ENCODE peak calls at places on chromosomes 3 and 15, in nine cellular contexts. N is uterus, H is H1, G is GM12891, Z is transverse colon, O is tibial nerve, B is HCT116, Q is ovary, S is stomach. V is an unnamed sample.

GRCh38 chr15:74307827-74308642 is 59.4 kb downstream of the CYP11A1 start:
- DNase-seq in N (peak; percentile 61), H (peak; percentile 74), G (peak; percentile 69), Z (peak; percentile 45), O (peak; percentile 49), B (peak; percentile 49), Q (peak; percentile 63), S (peak; percentile 59), V (peak; percentile 43)

GRCh38 chr15:40787344-40787841 is 17.6 kb downstream of the C15orf62 start:
- DNase-seq in N (no peak), H (no peak), G (no peak), Z (peak; percentile 85), O (no peak), B (peak; percentile 96), Q (no peak), S (peak; percentile 88), V (peak; percentile 71)

GRCh38 chr3:125326957-125327356 is 48.2 kb downstream of the ZNF148 start:
- DNase-seq in N (no peak), H (no peak), G (no peak), Z (no peak), O (no peak), B (no peak), Q (no peak), S (no peak), V (no peak)

GRCh38 chr3:109337393-109337792 is at the start of gene DPPA4:
- DNase-seq in N (no peak), H (no peak), G (no peak), Z (no peak), O (no peak), B (no peak), Q (no peak), S (no peak), V (no peak)

GRCh38 chr15:38864827-38865604 is 300.4 kb upstream of the RASGRP1 start:
- DNase-seq in N (peak; percentile 49), H (no peak), G (no peak), Z (no peak), O (peak; percentile 70), B (no peak), Q (peak; percentile 60), S (no peak), V (no peak)

GRCh38 chr3:194249323-194250103 is 101.6 kb downstream of the CPN2 start:
- DNase-seq in N (no peak), H (peak; percentile 32), G (no peak), Z (no peak), O (no peak), B (no peak), Q (peak; percentile 59), S (peak; percentile 25), V (no peak)

GRCh38 chr3:177929310-177929709 is 606.9 kb upstream of the KCNMB2 start:
- DNase-seq in N (no peak), H (no peak), G (no peak), Z (no peak), O (no peak), B (no peak), Q (no peak), S (no peak), V (no peak)

GRCh38 chr3:29871087-29871486 is 590.2 kb downstream of the RBMS3 start:
- DNase-seq in N (no peak), H (no peak), G (no peak), Z (no peak), O (no peak), B (no peak), Q (no peak), S (no peak), V (peak; percentile 7)

GRCh38 chr3:171972965-171973364 is 66.4 kb upstream of the FNDC3B start:
- DNase-seq in N (peak; percentile 69), H (no peak), G (no peak), Z (no peak), O (peak; percentile 66), B (no peak), Q (no peak), S (no peak), V (no peak)

GRCh38 chr3:113783463-113783862 is 36.6 kb downstream of the ATP6V1A start:
- DNase-seq in N (no peak), H (no peak), G (no peak), Z (no peak), O (no peak), B (no peak), Q (no peak), S (no peak), V (peak; percentile 90)

GRCh38 chr3:151468284-151468917 is 7.5 kb upstream of the IGSF10 start:
- DNase-seq in N (no peak), H (peak; percentile 58), G (no peak), Z (peak; percentile 31), O (peak; percentile 66), B (peak; percentile 73), Q (no peak), S (peak; percentile 48), V (peak; percentile 62)

GRCh38 chr15:45630958-45631691 is 3.7 kb upstream of the SQOR start:
- DNase-seq in N (peak; percentile 48), H (no peak), G (no peak), Z (peak; percentile 46), O (no peak), B (peak; percentile 40), Q (no peak), S (no peak), V (no peak)

GRCh38 chr15:27058939-27059338 is 88.0 kb downstream of the GABRG3 start:
- DNase-seq in N (no peak), H (no peak), G (no peak), Z (no peak), O (no peak), B (no peak), Q (no peak), S (no peak), V (no peak)

GRCh38 chr3:100214574-100214964 is 46.2 kb upstream of the TBC1D23 start:
- DNase-seq in N (no peak), H (no peak), G (no peak), Z (no peak), O (no peak), B (no peak), Q (no peak), S (no peak), V (no peak)

GRCh38 chr3:130950124-130950523 is 56.2 kb downstream of the ATP2C1 start:
- DNase-seq in N (no peak), H (no peak), G (no peak), Z (no peak), O (no peak), B (no peak), Q (no peak), S (no peak), V (no peak)

GRCh38 chr15:90190606-90191343 is 10.4 kb upstream of the SEMA4B start:
- DNase-seq in N (no peak), H (no peak), G (no peak), Z (peak; percentile 91), O (no peak), B (no peak), Q (no peak), S (peak; percentile 55), V (no peak)

GRCh38 chr15:90191344-90191687 is 9.8 kb upstream of the SEMA4B start:
- DNase-seq in N (no peak), H (no peak), G (no peak), Z (no peak), O (no peak), B (no peak), Q (no peak), S (no peak), V (no peak)

GRCh38 chr15:90189781-90190467 is 11.2 kb upstream of the SEMA4B start:
- DNase-seq in N (no peak), H (no peak), G (no peak), Z (no peak), O (no peak), B (no peak), Q (no peak), S (no peak), V (no peak)

GRCh38 chr15:90192961-90193786 is 8.0 kb upstream of the SEMA4B start:
- DNase-seq in N (no peak), H (no peak), G (no peak), Z (no peak), O (no peak), B (no peak), Q (no peak), S (no peak), V (no peak)

DNA sequence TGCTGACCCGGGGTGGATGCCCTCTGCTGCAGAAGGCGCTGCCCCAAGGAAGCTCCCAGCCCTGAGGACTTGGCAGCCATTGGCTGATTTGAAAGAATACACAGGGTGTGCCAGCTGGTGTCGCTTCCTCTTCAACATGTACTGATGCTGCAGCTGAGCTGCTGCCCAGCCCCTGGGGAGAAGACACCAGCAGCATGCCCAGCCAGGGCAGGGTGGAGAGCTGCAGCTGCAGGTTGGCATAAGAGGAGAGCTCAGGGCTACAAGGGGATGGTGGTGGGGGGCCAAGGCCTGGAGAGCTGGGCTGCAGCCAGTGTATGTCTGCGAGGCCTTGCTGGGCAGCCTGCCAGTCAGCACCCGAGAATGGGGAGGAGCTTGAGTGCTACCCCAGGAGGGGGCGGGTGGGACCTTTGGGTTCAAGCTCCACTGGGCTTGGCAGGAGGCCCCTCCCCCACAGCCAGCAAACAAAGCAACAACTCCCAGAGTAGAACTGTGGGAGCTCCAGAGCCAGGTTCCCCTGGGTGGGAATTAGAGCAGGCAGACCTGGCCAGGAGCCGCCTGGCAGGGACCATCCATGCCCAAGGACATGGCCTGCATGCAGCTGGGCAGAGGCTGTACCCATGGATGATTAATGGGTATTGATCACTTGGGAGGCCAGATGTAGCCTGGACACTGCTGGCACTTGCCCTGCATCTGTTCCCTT is 9.2 kb upstream of the SEMA4B start:
- DNase-seq in N (peak; percentile 64), H (no peak), G (no peak), Z (peak; percentile 91), O (peak; percentile 43), B (peak; percentile 16), Q (peak; percentile 86), S (peak; percentile 85), V (no peak)
- TF ChIP-seq POLR2A in N (no peak), H (no peak), G (no peak), Z (peak; percentile 43), O (no peak), B (no peak), Q (no peak), S (no peak), V (no peak)

GRCh38 chr3:101676219-101676764 is 640 bp downstream of the ZBTB11 start:
- DNase-seq in N (peak; percentile 93), H (peak; percentile 96), G (peak; percentile 86), Z (peak; percentile 96), O (peak; percentile 78), B (peak; percentile 88), Q (peak; percentile 95), S (peak; percentile 93), V (peak; percentile 95)
- TF ChIP-seq POLR2A in N (peak; percentile 64), H (no peak), G (peak; percentile 61), Z (peak; percentile 35), O (peak; percentile 6), B (peak; percentile 84), Q (peak; percentile 59), S (no peak), V (peak; percentile 63)

GRCh38 chr15:31326729-31327673 is at the start of gene KLF13:
- DNase-seq in N (no peak), H (no peak), G (no peak), Z (peak; percentile 76), O (no peak), B (no peak), Q (no peak), S (peak; percentile 74), V (no peak)
- TF ChIP-seq POLR2A in N (peak; percentile 52), H (no peak), G (no peak), Z (no peak), O (peak; percentile 66), B (peak; percentile 9), Q (peak; percentile 34), S (no peak), V (no peak)

DNA sequence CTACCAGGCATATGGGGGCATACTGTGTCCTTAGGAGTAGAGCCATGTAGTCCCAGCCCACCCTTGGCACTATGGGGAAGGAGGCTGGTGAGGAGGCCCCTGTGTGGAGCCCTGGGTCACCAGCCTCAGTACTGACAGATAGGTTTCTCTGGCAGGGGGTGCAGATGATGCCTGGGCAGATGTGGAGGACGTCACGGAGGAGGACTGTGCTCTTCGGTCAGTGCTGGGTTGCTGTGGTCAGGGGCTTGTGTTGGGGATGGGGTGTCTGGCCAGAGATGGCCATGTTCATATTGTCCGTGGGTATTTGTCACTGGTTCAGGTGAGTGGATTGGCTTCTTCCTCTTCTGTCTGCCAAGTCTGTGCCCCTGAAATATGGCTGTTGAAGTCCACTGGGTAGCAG is 20.0 kb downstream of the MTMR14 start:
- DNase-seq in N (no peak), H (no peak), G (no peak), Z (no peak), O (no peak), B (no peak), Q (no peak), S (no peak), V (no peak)
- TF ChIP-seq POLR2A in N (no peak), H (no peak), G (no peak), Z (no peak), O (no peak), B (no peak), Q (no peak), S (no peak), V (no peak)

V was measured in endothelial cell of umbilical vein.